ENCODE peak calls at places on chromosomes 2 and 18, in ten cellular contexts. L is upper lobe of right lung, F is sigmoid colon, T is ovary, O is PC-3, C is esophagus squamous epithelium, H is fibroblast of lung, W is cardiac muscle cell, Z is prostate gland, E is gastrocnemius medialis. B is an unnamed sample.
A peak's percentile ranks its signal among the peaks of the same experiment; 100 is the strongest.

GRCh38 chr2:88735853-88736252 is 44.4 kb downstream of the RPIA start:
- DNase-seq in C (no peak), H (no peak), L (no peak), E (peak; percentile 45), O (peak; percentile 67), T (no peak), W (no peak), Z (no peak), F (no peak), B (no peak)

GRCh38 chr2:219688560-219689445 is 61.4 kb downstream of the SLC4A3 start:
- DNase-seq in E (no peak), Z (no peak), H (peak; percentile 96), L (no peak), T (peak; percentile 60), O (peak; percentile 96), C (no peak), F (no peak), W (peak; percentile 89), B (peak; percentile 64)

GRCh38 chr2:230951396-230951795 is 26.4 kb upstream of the GPR55 start:
- DNase-seq in F (no peak), O (no peak), T (no peak), E (no peak), W (no peak), C (no peak), H (no peak), L (no peak), Z (no peak), B (no peak)

GRCh38 chr2:215994901-215995300 is 18.4 kb downstream of the MREG start:
- DNase-seq in F (no peak), W (no peak), O (no peak), T (no peak), L (no peak), C (no peak), E (no peak), H (peak; percentile 53), Z (no peak), B (no peak)

GRCh38 chr2:57373530-57373929 is 673.1 kb upstream of the VRK2 start:
- DNase-seq in Z (no peak), O (peak; percentile 65), F (no peak), T (no peak), E (no peak), H (peak; percentile 79), L (no peak), C (no peak), W (peak; percentile 40), B (peak; percentile 16)

GRCh38 chr18:44601447-44601846 is 79.2 kb upstream of the SETBP1 start:
- DNase-seq in Z (no peak), W (peak; percentile 50), E (no peak), C (no peak), O (peak; percentile 78), L (no peak), T (no peak), H (peak; percentile 85), F (no peak), B (no peak)

GRCh38 chr2:240450532-240451107 is 15.2 kb downstream of the GPC1 start:
- DNase-seq in F (no peak), E (no peak), O (no peak), T (no peak), L (no peak), H (no peak), C (no peak), Z (no peak), W (no peak), B (no peak)

GRCh38 chr2:174334781-174335604 is at the start of gene SP9:
- DNase-seq in F (no peak), O (no peak), H (peak; percentile 71), Z (no peak), L (no peak), C (no peak), W (peak; percentile 43), T (no peak), E (no peak), B (no peak)

GRCh38 chr2:220029013-220029412 is 401.6 kb downstream of the SLC4A3 start:
- DNase-seq in H (no peak), Z (no peak), C (no peak), O (peak; percentile 70), W (no peak), F (no peak), E (no peak), T (no peak), L (no peak), B (no peak)

GRCh38 chr18:78069784-78070664 is 820.4 kb downstream of the GALR1 start:
- DNase-seq in T (no peak), F (peak; percentile 85), H (no peak), Z (peak; percentile 69), O (no peak), C (no peak), E (no peak), W (no peak), L (no peak), B (no peak)

GRCh38 chr18:78074400-78075020 is 824.9 kb downstream of the GALR1 start:
- DNase-seq in H (no peak), F (no peak), Z (no peak), E (no peak), C (no peak), W (no peak), L (no peak), T (no peak), O (no peak), B (no peak)

GRCh38 chr18:78071146-78071710 is 821.6 kb downstream of the GALR1 start:
- DNase-seq in C (no peak), L (no peak), H (no peak), T (no peak), O (no peak), Z (no peak), W (no peak), F (no peak), E (no peak), B (no peak)

DNA sequence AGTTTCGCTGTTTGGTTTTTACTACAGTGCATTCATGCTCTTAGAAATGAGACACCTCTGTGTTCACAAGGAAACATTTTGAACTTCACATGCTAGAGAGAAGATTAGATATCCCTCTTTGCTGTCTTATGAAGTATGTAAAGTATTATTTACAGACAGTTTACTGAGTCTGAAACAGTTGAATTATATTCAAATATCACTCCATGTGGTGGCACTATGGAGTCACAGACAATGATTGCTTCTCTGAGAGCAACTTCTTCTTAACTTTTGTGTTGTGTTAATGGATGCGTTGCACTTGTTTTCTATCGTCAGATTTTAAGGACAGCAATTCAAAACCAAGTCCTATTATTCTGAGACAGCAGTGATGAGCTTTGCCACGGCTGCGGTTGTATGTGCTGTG is 823.6 kb downstream of the GALR1 start:
- DNase-seq in O (peak; percentile 31), L (no peak), T (no peak), Z (no peak), E (no peak), W (peak; percentile 2), H (no peak), F (no peak), C (no peak), B (no peak)
- TF ChIP-seq CTCF in O (peak; percentile 45), L (peak; percentile 40), T (no peak), Z (no peak), E (no peak), W (no peak), H (no peak), F (no peak), C (peak; percentile 10), B (no peak)

GRCh38 chr2:86143926-86144685 is 38.1 kb downstream of the PTCD3 start:
- DNase-seq in Z (no peak), T (no peak), L (no peak), H (no peak), E (no peak), F (no peak), W (no peak), C (no peak), O (no peak), B (no peak)
- H3K36me3 ChIP-seq in Z (peaks cover 23% of the 10 kb centered on the region), T (no peaks in the 10 kb centered on the region), L (peaks cover 92% of the 10 kb centered on the region), H (peaks cover 14% of the 10 kb centered on the region), E (no peaks in the 10 kb centered on the region), F (peaks cover 60% of the 10 kb centered on the region), W (peaks cover 66% of the 10 kb centered on the region), C (peaks cover 11% of the 10 kb centered on the region), O (peaks cover 59% of the 10 kb centered on the region), B (peaks cover 2% of the 10 kb centered on the region)

DNA sequence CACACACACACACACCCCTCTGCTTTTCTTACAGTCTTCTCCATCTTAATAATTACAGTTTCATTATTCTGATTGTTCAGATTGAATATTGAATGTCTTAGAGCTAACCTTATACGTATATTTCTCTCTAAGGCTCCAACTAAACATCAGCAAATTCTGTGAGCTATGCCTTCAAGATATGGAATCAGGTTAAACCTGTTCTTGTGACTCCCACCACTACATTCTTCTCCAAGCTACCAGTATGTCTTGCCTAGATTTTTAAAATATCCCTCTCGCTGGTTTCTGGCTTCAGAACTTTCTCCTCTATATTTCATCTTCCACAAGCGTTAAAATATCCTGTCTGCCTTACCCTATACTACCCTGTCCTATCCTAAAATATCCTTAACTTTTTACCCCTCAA is 1346.4 kb upstream of the CDH2 start:
- DNase-seq in T (no peak), Z (no peak), H (no peak), L (no peak), F (no peak), E (no peak), W (no peak), C (no peak), O (no peak), B (no peak)
- TF ChIP-seq CTCF in T (no peak), Z (no peak), H (no peak), L (no peak), F (no peak), E (no peak), W (no peak), C (no peak), O (no peak), B (no peak)

GRCh38 chr18:63150326-63150725 is 169.2 kb downstream of the BCL2 start:
- DNase-seq in O (no peak), E (no peak), H (no peak), F (no peak), C (no peak), L (no peak), T (no peak), Z (no peak), W (no peak), B (no peak)

GRCh38 chr18:63150942-63151421 is 168.6 kb downstream of the BCL2 start:
- DNase-seq in H (no peak), E (no peak), F (no peak), T (no peak), L (no peak), Z (no peak), W (no peak), C (no peak), O (no peak), B (no peak)

GRCh38 chr18:63154350-63155152 is 165.0 kb downstream of the BCL2 start:
- DNase-seq in Z (no peak), T (no peak), F (no peak), H (no peak), E (no peak), W (no peak), C (no peak), L (no peak), O (no peak), B (no peak)

GRCh38 chr18:63152096-63152495 is 167.5 kb downstream of the BCL2 start:
- DNase-seq in E (no peak), H (no peak), T (no peak), L (no peak), O (no peak), Z (no peak), C (no peak), W (no peak), F (no peak), B (no peak)

DNA sequence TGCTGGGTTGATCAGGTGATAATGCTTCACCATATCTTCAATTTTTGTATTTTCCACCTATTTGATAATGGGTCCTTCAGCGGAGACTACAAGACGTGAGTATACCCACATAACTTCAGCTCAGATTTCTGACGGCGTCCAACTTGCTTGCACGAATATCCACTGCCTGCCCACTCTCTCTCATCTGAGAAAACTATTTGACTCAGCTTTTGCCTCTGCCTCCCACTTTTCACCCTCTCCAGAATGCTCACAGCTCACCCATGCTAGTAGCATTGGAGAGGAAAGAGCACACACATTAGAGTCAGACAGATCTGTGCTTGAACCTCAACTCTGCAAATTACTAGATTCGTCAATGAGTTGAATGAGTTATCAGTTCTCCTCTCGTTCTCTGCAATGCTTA is 166.8 kb downstream of the BCL2 start:
- DNase-seq in E (no peak), H (no peak), F (no peak), C (no peak), L (no peak), O (no peak), W (no peak), T (no peak), Z (no peak), B (no peak)
- H3K36me3 ChIP-seq in E (no peaks in the 10 kb centered on the region), H (no peaks in the 10 kb centered on the region), F (no peaks in the 10 kb centered on the region), C (no peaks in the 10 kb centered on the region), L (no peaks in the 10 kb centered on the region), O (no peaks in the 10 kb centered on the region), W (no peaks in the 10 kb centered on the region), T (no peaks in the 10 kb centered on the region), Z (no peaks in the 10 kb centered on the region), B (no peaks in the 10 kb centered on the region)

B was measured in kidney epithelial cell.